ENCODE peak calls at places on chromosomes 5 and 9, in six cellular contexts. One of them, this sample, is unnamed.

GRCh38 chr5:161696992-161697391 is 11.5 kb downstream of the GABRA6 start:
- DNase-seq in A549: no peak
- DNase-seq in ovary: no peak
- DNase-seq in heart left ventricle: no peak
- DNase-seq in NB4: no peak
- DNase-seq in adrenal gland: no peak
- DNase-seq in this sample: no peak

GRCh38 chr5:80268916-80269315 is 13.1 kb upstream of the SERINC5 start:
- DNase-seq in A549: no peak
- DNase-seq in ovary: no peak
- DNase-seq in heart left ventricle: no peak
- DNase-seq in NB4: no peak
- DNase-seq in adrenal gland: no peak
- DNase-seq in this sample: no peak

GRCh38 chr9:99931155-99931840 is 24.8 kb downstream of the STX17 start:
- DNase-seq in A549: no peak
- DNase-seq in ovary: no peak
- DNase-seq in heart left ventricle: no peak
- DNase-seq in NB4: no peak
- DNase-seq in adrenal gland: no peak
- DNase-seq in this sample: no peak

GRCh38 chr5:75992677-75993582 is 90.3 kb upstream of the SV2C start:
- DNase-seq in A549: no peak
- DNase-seq in ovary: no peak
- DNase-seq in heart left ventricle: no peak
- DNase-seq in NB4: no peak
- DNase-seq in adrenal gland: no peak
- DNase-seq in this sample: no peak

GRCh38 chr5:32100230-32100629 is 73.9 kb downstream of the GOLPH3 start:
- DNase-seq in A549: no peak
- DNase-seq in ovary: no peak
- DNase-seq in heart left ventricle: no peak
- DNase-seq in NB4: no peak
- DNase-seq in adrenal gland: peak
- DNase-seq in this sample: no peak

GRCh38 chr9:131733601-131734061 is 6.2 kb downstream of the RAPGEF1 start:
- DNase-seq in A549: peak
- DNase-seq in ovary: no peak
- DNase-seq in heart left ventricle: peak
- DNase-seq in NB4: peak
- DNase-seq in adrenal gland: peak
- DNase-seq in this sample: no peak

GRCh38 chr5:172407241-172407691 is 47.1 kb downstream of the SH3PXD2B start:
- DNase-seq in A549: no peak
- DNase-seq in ovary: peak
- DNase-seq in heart left ventricle: peak
- DNase-seq in NB4: no peak
- DNase-seq in adrenal gland: peak
- DNase-seq in this sample: no peak

GRCh38 chr9:75907863-75908262 is 17.4 kb downstream of the PCSK5 start:
- DNase-seq in A549: no peak
- DNase-seq in ovary: no peak
- DNase-seq in heart left ventricle: no peak
- DNase-seq in NB4: no peak
- DNase-seq in adrenal gland: no peak
- DNase-seq in this sample: no peak

GRCh38 chr9:88775559-88775958 is 215.7 kb upstream of the S1PR3 start:
- DNase-seq in A549: peak
- DNase-seq in ovary: no peak
- DNase-seq in heart left ventricle: no peak
- DNase-seq in NB4: peak
- DNase-seq in adrenal gland: no peak
- DNase-seq in this sample: no peak

GRCh38 chr9:21682981-21683380 is 119.5 kb upstream of the MTAP start:
- DNase-seq in A549: no peak
- DNase-seq in ovary: no peak
- DNase-seq in heart left ventricle: no peak
- DNase-seq in NB4: no peak
- DNase-seq in adrenal gland: no peak
- DNase-seq in this sample: no peak

GRCh38 chr9:99322299-99322698 is 100.2 kb downstream of the SEC61B start:
- DNase-seq in A549: no peak
- DNase-seq in ovary: no peak
- DNase-seq in heart left ventricle: no peak
- DNase-seq in NB4: no peak
- DNase-seq in adrenal gland: no peak
- DNase-seq in this sample: no peak

GRCh38 chr9:88746029-88746743 is 211.2 kb downstream of the NXNL2 start:
- DNase-seq in A549: no peak
- DNase-seq in ovary: peak
- DNase-seq in heart left ventricle: peak
- DNase-seq in NB4: no peak
- DNase-seq in adrenal gland: no peak
- DNase-seq in this sample: peak

GRCh38 chr9:38144421-38144820 is 75.4 kb upstream of the SHB start:
- DNase-seq in A549: no peak
- DNase-seq in ovary: no peak
- DNase-seq in heart left ventricle: no peak
- DNase-seq in NB4: no peak
- DNase-seq in adrenal gland: no peak
- DNase-seq in this sample: no peak

GRCh38 chr5:133336969-133337410 is 275.4 kb downstream of the FSTL4 start:
- DNase-seq in A549: no peak
- DNase-seq in ovary: no peak
- DNase-seq in heart left ventricle: no peak
- DNase-seq in NB4: no peak
- DNase-seq in adrenal gland: no peak
- DNase-seq in this sample: no peak

GRCh38 chr9:107447834-107448233 is 41.7 kb downstream of the KLF4 start:
- DNase-seq in A549: no peak
- DNase-seq in ovary: no peak
- DNase-seq in heart left ventricle: no peak
- DNase-seq in NB4: no peak
- DNase-seq in adrenal gland: no peak
- DNase-seq in this sample: no peak

GRCh38 chr9:3971391-3972082 is 328.3 kb downstream of the GLIS3 start:
- DNase-seq in A549: no peak
- DNase-seq in ovary: no peak
- DNase-seq in heart left ventricle: no peak
- DNase-seq in NB4: peak
- DNase-seq in adrenal gland: no peak
- DNase-seq in this sample: no peak

GRCh38 chr5:86554638-86555037 is 63.1 kb upstream of the COX7C start:
- DNase-seq in A549: no peak
- DNase-seq in ovary: no peak
- DNase-seq in heart left ventricle: no peak
- DNase-seq in NB4: no peak
- DNase-seq in adrenal gland: no peak
- DNase-seq in this sample: no peak

GRCh38 chr9:23050548-23050947 is 603.9 kb downstream of the DMRTA1 start:
- DNase-seq in A549: no peak
- DNase-seq in ovary: no peak
- DNase-seq in heart left ventricle: no peak
- DNase-seq in NB4: no peak
- DNase-seq in adrenal gland: no peak
- DNase-seq in this sample: no peak

GRCh38 chr5:136655429-136655828 is 290.1 kb upstream of the TRPC7 start:
- DNase-seq in A549: no peak
- DNase-seq in ovary: no peak
- DNase-seq in heart left ventricle: no peak
- DNase-seq in NB4: no peak
- DNase-seq in adrenal gland: no peak
- DNase-seq in this sample: no peak

GRCh38 chr5:96661101-96661840 is 905 bp upstream of the CAST start:
- DNase-seq in A549: peak
- DNase-seq in ovary: peak
- DNase-seq in heart left ventricle: no peak
- DNase-seq in NB4: peak
- DNase-seq in adrenal gland: peak
- DNase-seq in this sample: peak

GRCh38 chr9:127838375-127839078 is 15.9 kb downstream of the ENG start:
- DNase-seq in A549: peak
- DNase-seq in ovary: peak
- DNase-seq in heart left ventricle: peak
- DNase-seq in NB4: no peak
- DNase-seq in adrenal gland: peak
- DNase-seq in this sample: peak

GRCh38 chr9:14127656-14128055 is 186.3 kb downstream of the NFIB start:
- DNase-seq in A549: no peak
- DNase-seq in ovary: no peak
- DNase-seq in heart left ventricle: no peak
- DNase-seq in NB4: no peak
- DNase-seq in adrenal gland: no peak
- DNase-seq in this sample: no peak

GRCh38 chr5:56233230-56233629 is at the start of gene ANKRD55:
- DNase-seq in A549: no peak
- DNase-seq in ovary: no peak
- DNase-seq in heart left ventricle: no peak
- DNase-seq in NB4: no peak
- DNase-seq in adrenal gland: no peak
- DNase-seq in this sample: no peak

GRCh38 chr9:74887041-74887980 is at the start of gene TRPM6:
- DNase-seq in A549: peak
- DNase-seq in ovary: peak
- DNase-seq in heart left ventricle: peak
- DNase-seq in NB4: peak
- DNase-seq in adrenal gland: peak
- DNase-seq in this sample: peak

GRCh38 chr5:59188415-59189225 is 605.7 kb downstream of the RAB3C start:
- DNase-seq in A549: peak
- DNase-seq in ovary: peak
- DNase-seq in heart left ventricle: peak
- DNase-seq in NB4: peak
- DNase-seq in adrenal gland: peak
- DNase-seq in this sample: peak

GRCh38 chr5:59186623-59187022 is 603.7 kb downstream of the RAB3C start:
- DNase-seq in A549: no peak
- DNase-seq in ovary: no peak
- DNase-seq in heart left ventricle: no peak
- DNase-seq in NB4: no peak
- DNase-seq in adrenal gland: no peak
- DNase-seq in this sample: no peak

GRCh38 chr5:59187772-59188347 is 605.0 kb downstream of the RAB3C start:
- DNase-seq in A549: no peak
- DNase-seq in ovary: no peak
- DNase-seq in heart left ventricle: no peak
- DNase-seq in NB4: no peak
- DNase-seq in adrenal gland: no peak
- DNase-seq in this sample: no peak

GRCh38 chr5:59184769-59185168 is 601.9 kb downstream of the RAB3C start:
- DNase-seq in A549: no peak
- DNase-seq in ovary: no peak
- DNase-seq in heart left ventricle: no peak
- DNase-seq in NB4: no peak
- DNase-seq in adrenal gland: no peak
- DNase-seq in this sample: no peak

GRCh38 chr5:59185757-59186385 is 603.0 kb downstream of the RAB3C start:
- DNase-seq in A549: no peak
- DNase-seq in ovary: no peak
- DNase-seq in heart left ventricle: no peak
- DNase-seq in NB4: no peak
- DNase-seq in adrenal gland: no peak
- DNase-seq in this sample: no peak
- TF ChIP-seq POLR2A in A549: no peak
- TF ChIP-seq POLR2A in ovary: no peak
- TF ChIP-seq POLR2A in heart left ventricle: no peak
- TF ChIP-seq POLR2A in NB4: no peak
- TF ChIP-seq POLR2A in adrenal gland: no peak
- TF ChIP-seq POLR2A in this sample: no peak

DNA sequence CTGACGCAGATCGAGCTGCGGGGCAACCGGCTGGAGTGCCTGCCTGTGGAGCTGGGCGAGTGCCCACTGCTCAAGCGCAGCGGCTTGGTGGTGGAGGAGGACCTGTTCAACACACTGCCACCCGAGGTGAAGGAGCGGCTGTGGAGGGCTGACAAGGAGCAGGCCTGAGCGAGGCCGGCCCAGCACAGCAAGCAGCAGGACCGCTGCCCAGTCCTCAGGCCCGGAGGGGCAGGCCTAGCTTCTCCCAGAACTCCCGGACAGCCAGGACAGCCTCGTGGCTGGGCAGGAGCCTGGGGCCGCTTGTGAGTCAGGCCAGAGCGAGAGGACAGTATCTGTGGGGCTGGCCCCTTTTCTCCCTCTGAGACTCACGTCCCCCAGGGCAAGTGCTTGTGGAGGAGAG is 4.6 kb upstream of the PHYHD1 start:
- DNase-seq in A549: no peak
- DNase-seq in ovary: no peak
- DNase-seq in heart left ventricle: peak
- DNase-seq in NB4: no peak
- DNase-seq in adrenal gland: no peak
- DNase-seq in this sample: peak
- TF ChIP-seq POLR2A in A549: no peak
- TF ChIP-seq POLR2A in ovary: no peak
- TF ChIP-seq POLR2A in heart left ventricle: no peak
- TF ChIP-seq POLR2A in NB4: no peak
- TF ChIP-seq POLR2A in adrenal gland: no peak
- TF ChIP-seq POLR2A in this sample: no peak

DNA sequence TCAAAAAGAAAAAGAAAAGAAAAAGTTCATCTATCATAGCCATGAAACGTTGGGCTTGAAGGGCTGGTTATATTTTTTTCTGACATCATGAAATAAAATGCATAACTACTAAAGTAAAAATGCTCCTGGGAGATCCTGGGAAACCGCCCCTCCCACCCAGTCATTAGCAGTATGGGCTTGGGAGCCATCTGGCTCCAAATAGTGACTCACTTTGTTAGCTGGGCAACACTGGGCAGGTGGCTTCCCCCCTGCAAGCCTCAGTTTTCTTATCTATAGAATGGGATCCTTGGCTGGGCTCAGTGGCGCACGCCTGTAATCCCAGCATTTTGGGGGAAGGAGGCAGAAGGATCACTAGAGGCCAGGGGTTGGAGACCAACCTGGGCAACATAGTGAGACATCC is 139.7 kb downstream of the GAPVD1 start:
- DNase-seq in A549: no peak
- DNase-seq in ovary: no peak
- DNase-seq in heart left ventricle: no peak
- DNase-seq in NB4: no peak
- DNase-seq in adrenal gland: no peak
- DNase-seq in this sample: no peak
- TF ChIP-seq POLR2A in A549: no peak
- TF ChIP-seq POLR2A in ovary: no peak
- TF ChIP-seq POLR2A in heart left ventricle: no peak
- TF ChIP-seq POLR2A in NB4: no peak
- TF ChIP-seq POLR2A in adrenal gland: no peak
- TF ChIP-seq POLR2A in this sample: no peak

DNA sequence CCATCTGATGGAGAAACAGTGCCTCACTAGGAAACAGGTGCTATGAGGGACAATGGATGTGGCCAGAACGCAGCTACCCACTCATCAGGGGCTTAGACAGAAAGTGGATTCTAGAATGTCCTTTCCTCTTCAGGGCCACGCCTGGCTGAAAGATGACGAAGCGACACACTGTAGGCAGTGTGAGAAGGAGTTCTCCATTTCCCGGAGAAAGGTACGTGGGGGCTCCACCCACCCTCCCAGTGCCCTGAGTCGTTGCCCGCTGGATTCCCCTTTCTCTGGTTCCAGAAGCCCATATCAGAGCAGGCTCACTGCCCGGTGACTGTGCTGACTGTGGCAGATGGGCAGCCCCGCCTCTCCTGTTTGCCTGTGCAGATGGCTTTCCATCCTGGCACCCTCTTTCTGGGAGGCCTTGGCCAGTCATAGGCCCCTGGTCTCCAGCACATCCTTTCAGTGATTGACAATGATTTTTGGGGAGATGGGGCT is 16.0 kb downstream of the HNRNPH1 start:
- DNase-seq in A549: no peak
- DNase-seq in ovary: no peak
- DNase-seq in heart left ventricle: peak
- DNase-seq in NB4: peak
- DNase-seq in adrenal gland: peak
- DNase-seq in this sample: no peak
- TF ChIP-seq POLR2A in A549: no peak
- TF ChIP-seq POLR2A in ovary: no peak
- TF ChIP-seq POLR2A in heart left ventricle: no peak
- TF ChIP-seq POLR2A in NB4: no peak
- TF ChIP-seq POLR2A in adrenal gland: no peak
- TF ChIP-seq POLR2A in this sample: no peak

This sample was measured in uterus.